ENCODE peak calls at places on chromosomes 4 and X, in four cellular contexts. One of them, this sample, is unnamed.

GRCh38 chr4:113921089-113921842 is 58.2 kb downstream of the ARSJ start:
- DNase-seq in NAMALWA: no peak
- DNase-seq in brain microvascular endothelial cell: no peak
- DNase-seq in choroid plexus epithelial cell: peak
- DNase-seq in this sample: no peak

GRCh38 chr4:83093060-83093640 is 21.4 kb downstream of the PLAC8 start:
- DNase-seq in NAMALWA: no peak
- DNase-seq in brain microvascular endothelial cell: no peak
- DNase-seq in choroid plexus epithelial cell: no peak
- DNase-seq in this sample: no peak

GRCh38 chr4:184548651-184549341 is 74.4 kb upstream of the IRF2 start:
- DNase-seq in NAMALWA: no peak
- DNase-seq in brain microvascular endothelial cell: no peak
- DNase-seq in choroid plexus epithelial cell: no peak
- DNase-seq in this sample: no peak

GRCh38 chr4:15295421-15296162 is 132.2 kb upstream of the C1QTNF7 start:
- DNase-seq in NAMALWA: no peak
- DNase-seq in brain microvascular endothelial cell: no peak
- DNase-seq in choroid plexus epithelial cell: peak
- DNase-seq in this sample: no peak

GRCh38 chr4:35538807-35539206 is 705.5 kb downstream of the ARAP2 start:
- DNase-seq in NAMALWA: no peak
- DNase-seq in brain microvascular endothelial cell: no peak
- DNase-seq in choroid plexus epithelial cell: peak
- DNase-seq in this sample: no peak

GRCh38 chr4:23839279-23839678 is 50.6 kb downstream of the PPARGC1A start:
- DNase-seq in NAMALWA: no peak
- DNase-seq in brain microvascular endothelial cell: no peak
- DNase-seq in choroid plexus epithelial cell: no peak
- DNase-seq in this sample: no peak

GRCh38 chr4:186192068-186192751 is 843 bp downstream of the CYP4V2 start:
- DNase-seq in NAMALWA: peak
- DNase-seq in brain microvascular endothelial cell: peak
- DNase-seq in choroid plexus epithelial cell: peak
- DNase-seq in this sample: peak

GRCh38 chrX:12434493-12434892 is 296.2 kb downstream of the FRMPD4 start:
- DNase-seq in NAMALWA: peak
- DNase-seq in brain microvascular endothelial cell: no peak
- DNase-seq in choroid plexus epithelial cell: no peak
- DNase-seq in this sample: no peak

GRCh38 chrX:15674514-15674898 is 9.9 kb upstream of the CLTRN start:
- DNase-seq in NAMALWA: peak
- DNase-seq in brain microvascular endothelial cell: peak
- DNase-seq in choroid plexus epithelial cell: peak
- DNase-seq in this sample: peak

GRCh38 chr4:15025693-15026092 is 23.4 kb downstream of the CPEB2 start:
- DNase-seq in NAMALWA: no peak
- DNase-seq in brain microvascular endothelial cell: no peak
- DNase-seq in choroid plexus epithelial cell: no peak
- DNase-seq in this sample: no peak